ENCODE peak calls at places on chromosomes 11 and 22, in ten cellular contexts. Z is HS-5; S is GM12865; J is fibroblast of pulmonary artery; C is stimulated activated CD8-positive, alpha-beta memory T cell treated with anti-CD3 and anti-CD28 coated beads, Interleukin-15, amount 100 ng/mL, for 4 hours; W is posterior cingulate gyrus; V is iPS DF 19.7; R is stimulated activated CD4-positive, alpha-beta T cell treated with anti-CD3 and anti-CD28 coated beads, Interleukin-12 subunit alpha, Interleukin-12 subunit beta, amount 100 ng/mL, for 48 hours; Y is naive thymus-derived CD8-positive, alpha-beta T cell; K is Caki2. X is an unnamed sample.

GRCh38 chr11:115616941-115617340 is 112.7 kb upstream of the CADM1 start:
- DNase-seq in C (no peak), K (peak), V (no peak), W (no peak), R (no peak), J (no peak), S (no peak), Y (no peak), Z (peak), X (no peak)

GRCh38 chr11:44286268-44286880 is 23.6 kb downstream of the ALX4 start:
- DNase-seq in K (peak), R (peak), J (peak), C (no peak), W (no peak), S (peak), Y (no peak), V (no peak), Z (no peak), X (no peak)

GRCh38 chr22:30864441-30865420 is 103.8 kb downstream of the MORC2 start:
- DNase-seq in C (no peak), R (no peak), V (no peak), S (no peak), Z (no peak), J (no peak), K (no peak), Y (peak), W (no peak), X (no peak)

GRCh38 chr11:125313271-125314222 is 149.0 kb downstream of the PKNOX2 start:
- DNase-seq in V (no peak), Y (no peak), K (no peak), C (no peak), R (no peak), W (no peak), Z (no peak), J (peak), S (no peak), X (no peak)

GRCh38 chr22:43681724-43682360 is 130.3 kb downstream of the EFCAB6 start:
- DNase-seq in V (peak), R (no peak), S (no peak), C (no peak), J (no peak), W (no peak), Z (no peak), Y (no peak), K (no peak), X (no peak)

GRCh38 chr11:202490-202889 is 4.7 kb downstream of the BET1L start:
- DNase-seq in J (no peak), S (no peak), W (no peak), K (no peak), Y (no peak), R (no peak), Z (no peak), V (no peak), C (no peak), X (no peak)

GRCh38 chr11:66020618-66021357 is 5.5 kb downstream of the CATSPER1 start:
- DNase-seq in C (peak), K (peak), Y (peak), V (no peak), S (no peak), Z (peak), R (no peak), J (peak), W (no peak), X (no peak)

GRCh38 chr11:107953506-107953905 is 25.3 kb downstream of the RAB39A start:
- DNase-seq in Z (no peak), S (no peak), W (no peak), J (no peak), V (no peak), C (no peak), K (no peak), R (no peak), Y (no peak), X (no peak)

X was measured in cerebellar nuclear complex.